ENCODE peak calls at places on chromosomes 6 and 20, in ten cellular contexts. H is GM12878, P is fibroblast of lung, D is body of pancreas, W is HCT116, B is A549, U is ovary, K is fibroblast of pulmonary artery, J is transverse colon, I is endodermal cell. T is an unnamed sample.

GRCh38 chr6:148980234-148980633 is 233.4 kb downstream of the UST start:
- DNase-seq in H (no peak), P (peak), D (no peak), W (no peak), B (no peak), U (no peak), K (peak), J (no peak), I (no peak), T (peak)

GRCh38 chr6:67679566-67680296 is 955.4 kb upstream of the ADGRB3 start:
- DNase-seq in H (no peak), P (peak), D (no peak), W (no peak), B (no peak), U (no peak), K (no peak), J (no peak), I (no peak), T (peak)

GRCh38 chr20:50541606-50542041 is 31.4 kb downstream of the PTPN1 start:
- DNase-seq in H (peak), P (no peak), D (no peak), W (peak), B (no peak), U (no peak), K (no peak), J (no peak), I (no peak), T (peak)

GRCh38 chr6:42935322-42935721 is 6.0 kb downstream of the CNPY3 start:
- DNase-seq in H (peak), P (no peak), D (no peak), W (no peak), B (no peak), U (no peak), K (no peak), J (no peak), I (no peak), T (no peak)

GRCh38 chr6:43790031-43790430 is 20.0 kb downstream of the VEGFA start:
- DNase-seq in H (no peak), P (no peak), D (peak), W (no peak), B (no peak), U (no peak), K (peak), J (no peak), I (no peak), T (peak)

GRCh38 chr6:41917528-41917927 is 3.4 kb downstream of the MED20 start:
- DNase-seq in H (no peak), P (peak), D (no peak), W (peak), B (peak), U (no peak), K (peak), J (no peak), I (no peak), T (peak)

GRCh38 chr6:158174514-158174913 is 6.4 kb downstream of the GTF2H5 start:
- DNase-seq in H (no peak), P (peak), D (peak), W (no peak), B (no peak), U (no peak), K (peak), J (no peak), I (no peak), T (peak)

GRCh38 chr6:134328792-134329191 is 10.9 kb upstream of the SGK1 start:
- DNase-seq in H (no peak), P (no peak), D (no peak), W (no peak), B (no peak), U (no peak), K (no peak), J (no peak), I (no peak), T (no peak)

GRCh38 chr6:125507987-125508655 is 206.4 kb upstream of the HDDC2 start:
- DNase-seq in H (no peak), P (peak), D (peak), W (no peak), B (no peak), U (no peak), K (peak), J (peak), I (no peak), T (peak)

GRCh38 chr6:159151266-159151855 is 17.8 kb upstream of the FNDC1 start:
- DNase-seq in H (no peak), P (peak), D (peak), W (peak), B (peak), U (no peak), K (peak), J (peak), I (peak), T (peak)

GRCh38 chr6:30684386-30685156 is 1.9 kb downstream of the PPP1R18 start:
- DNase-seq in H (no peak), P (peak), D (peak), W (no peak), B (no peak), U (no peak), K (peak), J (peak), I (no peak), T (peak)

GRCh38 chr20:38210741-38211140 is 45.7 kb upstream of the TGM2 start:
- DNase-seq in H (no peak), P (peak), D (no peak), W (no peak), B (no peak), U (no peak), K (peak), J (no peak), I (no peak), T (no peak)

GRCh38 chr20:3233991-3234498 is 4.9 kb downstream of the SLC4A11 start:
- DNase-seq in H (no peak), P (no peak), D (no peak), W (no peak), B (no peak), U (no peak), K (no peak), J (no peak), I (no peak), T (no peak)

GRCh38 chr6:153790881-153791473 is 248.1 kb upstream of the OPRM1 start:
- DNase-seq in H (no peak), P (peak), D (peak), W (peak), B (no peak), U (no peak), K (peak), J (no peak), I (peak), T (peak)

GRCh38 chr6:126094411-126094810 is 108.1 kb downstream of the TRMT11 start:
- DNase-seq in H (no peak), P (no peak), D (no peak), W (no peak), B (no peak), U (no peak), K (no peak), J (no peak), I (no peak), T (no peak)

GRCh38 chr6:17768881-17769280 is 62.2 kb upstream of the NUP153 start:
- DNase-seq in H (no peak), P (no peak), D (no peak), W (no peak), B (no peak), U (no peak), K (no peak), J (no peak), I (no peak), T (no peak)

GRCh38 chr6:149150999-149151398 is 166.5 kb upstream of the TAB2 start:
- DNase-seq in H (no peak), P (no peak), D (no peak), W (no peak), B (no peak), U (no peak), K (no peak), J (no peak), I (no peak), T (no peak)

DNA sequence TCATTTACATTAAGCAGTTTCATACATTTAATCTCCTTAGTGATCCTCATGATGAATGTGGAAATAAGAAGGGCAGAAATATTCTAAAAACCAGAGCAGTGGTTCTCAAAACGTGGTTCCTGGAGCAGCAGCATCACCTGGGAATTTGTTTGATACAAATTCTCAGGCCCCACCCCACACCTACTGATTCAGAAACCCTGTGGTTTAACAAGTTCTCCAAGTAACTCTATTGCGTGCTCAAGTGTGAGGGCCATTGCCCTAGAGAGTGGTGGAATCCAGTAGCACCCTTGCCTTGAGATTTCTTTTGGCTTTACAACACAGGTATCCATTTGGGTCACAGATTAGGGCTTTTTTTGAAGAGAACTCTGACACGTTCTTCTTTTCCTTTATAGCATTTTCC is 354.6 kb upstream of the FLRT3 start:
- DNase-seq in H (no peak), P (no peak), D (no peak), W (no peak), B (no peak), U (no peak), K (no peak), J (no peak), I (no peak), T (no peak)
- TF ChIP-seq CTCF in H (no peak), P (no peak), D (no peak), W (no peak), B (no peak), U (no peak), K (no peak), J (no peak), I (no peak), T (no peak)

GRCh38 chr6:110359554-110359953 is 1.4 kb upstream of the METTL24 start:
- DNase-seq in H (no peak), P (no peak), D (no peak), W (no peak), B (no peak), U (no peak), K (no peak), J (no peak), I (no peak), T (peak)

GRCh38 chr6:110356778-110357177 is 1.4 kb downstream of the METTL24 start:
- DNase-seq in H (no peak), P (no peak), D (no peak), W (no peak), B (no peak), U (peak), K (no peak), J (peak), I (peak), T (no peak)

GRCh38 chr6:110358536-110359148 is 493 bp upstream of the METTL24 start:
- DNase-seq in H (no peak), P (no peak), D (no peak), W (no peak), B (no peak), U (no peak), K (no peak), J (no peak), I (no peak), T (no peak)

GRCh38 chr6:110357298-110357695 is 852 bp downstream of the METTL24 start:
- DNase-seq in H (no peak), P (no peak), D (no peak), W (no peak), B (no peak), U (peak), K (peak), J (no peak), I (no peak), T (no peak)

GRCh38 chr6:110357696-110358535 is at the start of gene METTL24:
- DNase-seq in H (no peak), P (no peak), D (peak), W (no peak), B (peak), U (peak), K (no peak), J (no peak), I (peak), T (no peak)
- H3K4me3 ChIP-seq in H (no peak), P (peak), D (peak), W (no peak), B (peak), U (peak), K (peak), J (peak), I (peak), T (peak)

DNA sequence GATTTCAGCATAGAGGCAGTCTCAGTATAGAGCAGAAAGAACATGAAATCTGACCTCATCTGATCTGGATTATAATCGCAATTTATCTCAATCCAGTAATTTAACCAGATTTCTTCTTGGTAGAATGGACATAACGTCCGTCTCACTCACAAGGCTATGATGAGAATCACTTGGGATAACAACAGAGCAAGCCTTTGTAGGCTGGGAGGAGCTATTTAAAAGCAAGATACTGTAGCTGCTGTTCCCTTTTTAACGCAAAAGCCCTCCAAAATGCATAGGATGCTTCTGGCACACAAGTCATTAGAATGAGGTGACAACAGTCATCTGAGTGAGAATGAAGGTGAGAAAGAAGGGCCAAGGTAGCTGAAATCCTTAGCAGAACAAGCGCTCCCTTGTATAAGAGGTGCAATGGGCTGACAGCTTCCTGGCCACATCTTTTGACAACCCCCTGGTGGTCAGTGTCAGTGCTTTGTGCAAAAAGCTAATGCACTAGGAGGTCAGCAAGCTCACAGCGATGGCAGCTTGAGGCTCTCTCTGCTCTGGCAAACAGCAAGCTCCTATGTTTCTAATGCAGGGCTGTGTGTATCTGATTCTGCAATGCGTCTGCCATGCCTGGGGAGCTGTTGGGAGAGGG is 16.4 kb downstream of the METTL24 start:
- DNase-seq in H (no peak), P (no peak), D (no peak), W (peak), B (peak), U (no peak), K (peak), J (no peak), I (peak), T (peak)
- TF ChIP-seq CTCF in H (no peak), P (no peak), D (no peak), W (peak), B (no peak), U (no peak), K (peak), J (peak), I (peak), T (peak)

DNA sequence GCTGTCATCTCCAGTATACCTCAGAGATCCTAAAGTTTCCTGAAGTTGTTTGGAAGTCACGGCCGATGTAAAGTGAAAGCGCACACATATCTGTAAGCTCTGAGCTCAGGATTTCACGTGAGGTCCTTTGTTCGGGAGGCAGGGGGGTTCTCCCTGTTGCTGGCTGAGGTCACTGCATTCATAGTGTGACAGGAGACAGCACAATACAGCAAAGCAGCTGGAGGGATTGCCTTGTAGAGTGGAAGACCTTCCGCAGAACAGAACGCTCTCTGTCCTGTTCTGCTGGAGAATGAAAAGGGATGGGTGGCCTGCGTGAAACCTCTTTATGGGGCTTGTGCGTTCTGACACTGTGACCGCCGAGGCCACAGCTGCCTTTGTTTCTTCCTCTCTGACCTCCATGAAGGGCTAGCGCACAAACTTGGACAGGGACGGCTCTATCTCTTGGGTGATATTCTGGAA is 13.4 kb upstream of the SERPINB1 start:
- DNase-seq in H (no peak), P (no peak), D (no peak), W (no peak), B (no peak), U (no peak), K (peak), J (no peak), I (no peak), T (peak)
- H3K4me3 ChIP-seq in H (peak), P (no peak), D (no peak), W (no peak), B (no peak), U (no peak), K (peak), J (no peak), I (no peak), T (no peak)

DNA sequence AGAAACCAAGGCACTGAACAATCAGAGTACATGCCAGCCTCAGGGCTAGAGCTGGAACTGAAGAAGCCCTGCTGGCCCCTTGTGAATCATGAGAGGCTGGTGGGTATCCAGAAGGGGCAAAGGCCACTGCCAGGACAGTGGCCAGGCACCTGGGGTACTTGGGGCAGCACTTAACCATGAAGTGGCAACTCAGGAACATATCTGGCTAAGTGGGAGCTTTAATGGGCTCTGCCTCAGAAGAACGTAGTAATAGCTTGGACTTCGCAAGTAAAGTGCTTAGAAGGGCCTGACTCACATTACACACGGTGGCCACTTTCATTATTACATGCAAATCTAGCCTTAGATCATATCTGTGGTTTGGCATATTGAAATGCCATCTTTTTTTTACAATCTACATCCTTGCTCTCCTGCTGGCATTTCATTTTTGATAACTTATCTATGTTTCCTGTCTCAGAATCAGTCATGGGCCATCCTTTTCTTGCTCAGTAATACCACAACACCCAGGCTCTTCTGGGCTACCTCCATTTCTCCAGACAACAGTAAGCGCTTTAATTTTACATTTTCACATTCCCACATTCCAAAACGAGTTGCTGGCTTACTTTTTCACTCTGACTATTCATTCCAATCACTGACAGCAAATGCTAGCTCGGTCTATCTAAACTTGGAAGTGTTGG is 21.6 kb downstream of the NAPB start:
- DNase-seq in H (no peak), P (peak), D (no peak), W (no peak), B (peak), U (no peak), K (peak), J (no peak), I (no peak), T (peak)
- TF ChIP-seq CTCF in H (no peak), P (no peak), D (no peak), W (no peak), B (no peak), U (no peak), K (no peak), J (no peak), I (peak), T (peak)